ENCODE peak calls at places on chromosomes 12 and 14, in six cellular contexts. S, Z, A, P, G and N are unnamed samples. For H3K4me1, the result is how much of the 10 kb centered on the place peaks cover.

GRCh38 chr12:70719084-70719483 is 81.9 kb upstream of the PTPRB start:
- DNase-seq in Z (no peak), S (no peak), G (no peak), A (no peak), P (no peak), N (no peak)

GRCh38 chr12:10220398-10221077 is 7.9 kb downstream of the GABARAPL1 start:
- DNase-seq in Z (no peak), G (peak), A (no peak), P (peak), S (peak), N (peak)

GRCh38 chr12:29239336-29239735 is 90.3 kb downstream of the FAR2 start:
- DNase-seq in S (no peak), P (no peak), G (no peak), Z (no peak), A (no peak), N (no peak)

GRCh38 chr12:124940393-124941169 is 26.1 kb upstream of the UBC start:
- DNase-seq in Z (peak), A (peak), G (peak), P (peak), S (peak), N (peak)

GRCh38 chr14:101584049-101584859 is 23.0 kb downstream of the DIO3 start:
- DNase-seq in S (no peak), P (peak), G (no peak), A (no peak), Z (no peak), N (peak)

GRCh38 chr12:15168279-15168678 is 52.9 kb downstream of the RERG start:
- DNase-seq in G (no peak), P (no peak), S (no peak), Z (no peak), A (no peak), N (no peak)

GRCh38 chr12:47838286-47838931 is 18.7 kb upstream of the HDAC7 start:
- DNase-seq in S (peak), Z (no peak), A (peak), G (no peak), P (peak), N (peak)

GRCh38 chr14:101972126-101972785 is 7.9 kb downstream of the DYNC1H1 start:
- DNase-seq in P (peak), Z (no peak), S (peak), A (no peak), G (peak), N (peak)

GRCh38 chr14:92563359-92563758 is 49.8 kb downstream of the RIN3 start:
- DNase-seq in S (no peak), G (peak), A (no peak), Z (no peak), P (no peak), N (no peak)

GRCh38 chr14:51089278-51089677 is 5.6 kb downstream of the TRIM9 start:
- DNase-seq in G (no peak), Z (no peak), A (no peak), S (no peak), P (no peak), N (no peak)

GRCh38 chr14:67491741-67492504 is 3.4 kb upstream of the TMEM229B start:
- DNase-seq in S (no peak), A (peak), Z (no peak), G (no peak), P (no peak), N (peak)

GRCh38 chr12:120490833-120491512 is 4.9 kb upstream of the DYNLL1 start:
- DNase-seq in A (no peak), S (no peak), Z (no peak), G (no peak), P (no peak), N (peak)

GRCh38 chr12:81257952-81258551 is 180.2 kb downstream of the ACSS3 start:
- DNase-seq in Z (peak), P (no peak), G (peak), S (no peak), A (peak), N (no peak)

GRCh38 chr12:132494294-132495164 is 4.6 kb downstream of the FBRSL1 start:
- DNase-seq in A (no peak), P (peak), Z (no peak), S (peak), G (no peak), N (no peak)

GRCh38 chr12:117863004-117863709 is 105.6 kb downstream of the KSR2 start:
- DNase-seq in S (no peak), A (no peak), G (peak), Z (no peak), P (no peak), N (peak)

GRCh38 chr12:107106241-107107025 is 13.1 kb upstream of the CRY1 start:
- DNase-seq in P (no peak), Z (no peak), G (no peak), A (no peak), S (no peak), N (no peak)

GRCh38 chr12:3038166-3038565 is 39.0 kb upstream of the TSPAN9 start:
- DNase-seq in P (no peak), G (no peak), S (no peak), A (no peak), Z (no peak), N (peak)

GRCh38 chr14:52325126-52325525 is 11.0 kb downstream of the PTGER2 start:
- DNase-seq in G (peak), S (no peak), A (no peak), P (no peak), Z (no peak), N (no peak)

GRCh38 chr14:94797887-94798286 is 28.0 kb upstream of the GSC start:
- DNase-seq in G (no peak), P (no peak), S (no peak), A (no peak), Z (no peak), N (no peak)

GRCh38 chr12:2836576-2836975 is 1.7 kb upstream of the NRIP2 start:
- DNase-seq in Z (no peak), S (no peak), P (no peak), G (no peak), A (no peak), N (no peak)

GRCh38 chr12:42794811-42795210 is 205.3 kb upstream of the PRICKLE1 start:
- DNase-seq in A (no peak), P (no peak), Z (no peak), G (peak), S (no peak), N (no peak)

GRCh38 chr12:11545438-11546330 is 103.8 kb upstream of the ETV6 start:
- DNase-seq in S (no peak), P (no peak), A (no peak), Z (no peak), G (no peak), N (no peak)

GRCh38 chr14:75153295-75153694 is 23.1 kb downstream of the TMED10 start:
- DNase-seq in Z (no peak), S (no peak), P (no peak), G (no peak), A (peak), N (peak)

GRCh38 chr14:51862171-51862838 is 1.9 kb downstream of the GNG2 start:
- DNase-seq in S (no peak), P (no peak), A (no peak), Z (no peak), G (no peak), N (no peak)

GRCh38 chr12:20716037-20716436 is 20.9 kb downstream of the SLCO1C1 start:
- DNase-seq in G (no peak), P (no peak), Z (no peak), S (no peak), A (peak), N (no peak)

GRCh38 chr14:75771614-75772013 is 110.6 kb downstream of the TTLL5 start:
- DNase-seq in Z (no peak), G (no peak), P (no peak), A (no peak), S (no peak), N (no peak)

GRCh38 chr12:51187370-51187987 is 14.5 kb upstream of the TFCP2 start:
- DNase-seq in Z (no peak), G (no peak), P (no peak), S (no peak), A (no peak), N (no peak)

GRCh38 chr12:4858385-4858784 is 51.3 kb upstream of the KCNA1 start:
- DNase-seq in P (no peak), G (no peak), S (no peak), Z (peak), A (peak), N (no peak)

GRCh38 chr12:132286912-132287311 is 42.5 kb downstream of the GALNT9 start:
- DNase-seq in G (no peak), A (no peak), P (peak), S (no peak), Z (no peak), N (peak)

GRCh38 chr12:51706206-51706605 is 115.2 kb downstream of the SCN8A start:
- DNase-seq in Z (no peak), G (no peak), P (no peak), A (no peak), S (no peak), N (no peak)

GRCh38 chr12:79407671-79408622 is 282.8 kb downstream of the PAWR start:
- DNase-seq in P (peak), G (peak), A (peak), Z (peak), S (peak), N (no peak)

GRCh38 chr14:104719343-104719742 is 4.7 kb upstream of the ADSS1 start:
- DNase-seq in A (no peak), P (no peak), Z (no peak), G (no peak), S (no peak), N (no peak)
- H3K4me1 ChIP-seq in A (under half), P (under half), Z (under half), G (under half), S (under half), N (under half)

DNA sequence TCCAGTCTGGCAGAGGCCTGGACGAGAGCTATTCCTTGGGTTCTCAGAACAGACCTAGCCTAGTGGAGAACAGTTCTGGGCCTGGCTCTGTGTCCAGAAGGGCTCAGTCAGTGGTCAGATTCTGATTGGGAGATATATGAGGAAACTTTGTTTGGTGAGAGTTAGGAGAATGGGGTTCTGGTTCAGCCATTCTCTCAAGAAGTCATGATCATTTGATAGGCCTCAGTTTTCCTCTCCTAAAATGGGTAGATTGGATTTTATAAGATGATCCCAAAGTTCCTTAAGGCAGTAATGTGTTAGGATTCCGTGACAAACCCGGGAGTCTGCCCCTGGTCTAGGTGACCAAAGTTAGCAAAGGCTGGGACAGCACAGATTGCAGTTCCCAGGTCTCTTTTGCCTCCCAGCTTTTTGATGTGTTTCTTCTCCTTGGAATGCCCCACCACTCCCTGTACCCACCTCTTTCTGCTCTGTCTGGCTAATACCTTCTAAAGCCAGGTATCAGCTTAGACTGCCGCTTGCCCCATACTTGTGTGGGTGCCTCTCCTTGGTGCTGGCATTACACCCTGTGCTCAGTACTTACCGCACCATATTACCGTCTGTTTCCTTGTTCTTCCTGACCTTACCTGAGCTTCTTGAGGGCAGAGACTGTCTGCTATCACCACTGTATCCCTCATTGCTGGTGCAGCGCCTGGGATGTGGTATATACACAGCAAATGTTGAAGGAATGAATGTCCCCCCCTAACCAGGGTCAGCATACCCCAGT is 25.5 kb downstream of the SUSD6 start:
- DNase-seq in G (no peak), Z (no peak), A (no peak), P (no peak), S (no peak), N (no peak)
- H3K4me1 ChIP-seq in G (under half), Z (half or more), A (half or more), P (under half), S (half or more), N (under half)

DNA sequence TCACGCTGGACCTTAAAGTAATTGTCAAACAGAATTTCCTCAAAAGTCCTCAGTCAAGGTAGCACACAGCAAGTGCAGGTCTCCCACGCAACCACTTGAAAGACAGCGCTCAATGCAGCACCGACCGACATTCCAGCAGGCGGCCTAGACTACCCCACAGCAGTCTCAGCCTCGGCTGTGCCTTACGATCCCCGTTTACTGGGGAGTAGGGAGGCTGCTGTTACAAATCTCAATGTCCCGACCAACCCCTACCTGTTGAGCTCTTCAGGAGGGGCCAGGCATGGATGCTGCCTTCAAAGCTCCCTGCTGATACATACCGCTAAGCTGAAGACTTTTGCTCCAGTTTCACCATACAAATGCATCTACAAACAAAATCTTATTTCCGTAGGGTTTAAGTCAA is 21.8 kb downstream of the VPS37B start:
- DNase-seq in P (no peak), A (peak), S (peak), Z (no peak), G (no peak), N (no peak)
- H3K4me1 ChIP-seq in P (under half), A (under half), S (half or more), Z (under half), G (under half), N (under half)

GRCh38 chr14:103540816-103541493 is 12.0 kb downstream of the TRMT61A start:
- DNase-seq in Z (no peak), P (peak), G (no peak), S (no peak), A (no peak), N (peak)

GRCh38 chr14:103543140-103543539 is 14.1 kb downstream of the TRMT61A start:
- DNase-seq in G (no peak), Z (no peak), S (no peak), A (no peak), P (peak), N (peak)

GRCh38 chr14:103541494-103541943 is 12.5 kb downstream of the TRMT61A start:
- DNase-seq in S (no peak), A (no peak), P (no peak), Z (no peak), G (no peak), N (peak)

GRCh38 chr14:103542545-103543088 is 13.6 kb downstream of the TRMT61A start:
- DNase-seq in A (peak), G (no peak), S (peak), P (peak), Z (peak), N (peak)

DNA sequence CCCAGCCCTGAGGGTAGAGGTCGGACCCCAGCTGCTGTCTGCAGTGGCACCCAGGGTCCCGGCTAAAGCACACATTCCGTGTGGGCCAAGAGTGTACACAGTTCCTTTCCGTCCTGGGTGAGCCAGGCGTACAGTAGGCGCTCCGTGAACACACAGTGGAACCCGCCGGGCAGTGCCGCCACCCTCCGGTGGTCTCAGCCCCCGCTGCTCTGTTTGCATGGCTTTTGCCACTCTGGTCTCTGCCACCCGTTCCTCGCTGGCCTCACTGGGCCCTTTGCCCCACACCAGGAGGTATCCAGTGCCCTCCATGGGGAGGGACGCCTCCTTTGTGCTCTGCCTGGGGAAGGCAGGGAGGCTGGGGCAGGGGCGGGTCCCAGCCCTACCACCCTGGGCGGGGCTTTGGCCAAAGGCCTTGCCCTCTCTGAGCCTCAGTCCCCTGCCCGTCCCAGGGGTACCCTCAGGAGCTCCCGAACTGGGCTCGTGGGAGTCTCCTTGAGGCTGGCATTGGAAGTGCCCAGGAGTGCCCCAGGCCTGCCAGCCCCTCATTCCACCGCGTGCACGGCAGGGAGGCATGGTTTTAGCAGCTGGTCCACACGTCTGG is 13.0 kb downstream of the TRMT61A start:
- DNase-seq in Z (no peak), P (peak), S (no peak), G (no peak), A (peak), N (peak)
- H3K4me1 ChIP-seq in Z (half or more), P (under half), S (under half), G (under half), A (under half), N (under half)

GRCh38 chr12:32110417-32110816 is 3.8 kb downstream of the BICD1 start:
- DNase-seq in A (no peak), S (no peak), P (no peak), G (no peak), Z (no peak), N (no peak)
- H3K4me1 ChIP-seq in A (under half), S (under half), P (under half), G (under half), Z (under half), N (under half)

GRCh38 chr12:617304-617915 is 45.8 kb downstream of the NINJ2 start:
- DNase-seq in A (no peak), G (no peak), P (no peak), Z (no peak), S (peak), N (no peak)
- H3K4me1 ChIP-seq in A (under half), G (under half), P (under half), Z (under half), S (under half), N (under half)

GRCh38 chr12:57147641-57147944 is 174 bp upstream of the LRP1-AS start:
- DNase-seq in G (no peak), S (no peak), P (peak), Z (no peak), A (no peak), N (peak)
- H3K4me1 ChIP-seq in G (under half), S (half or more), P (half or more), Z (under half), A (under half), N (half or more)

GRCh38 chr14:103698380-103699260 is 16.6 kb downstream of the XRCC3 start:
- DNase-seq in A (no peak), S (no peak), P (no peak), G (no peak), Z (no peak), N (peak)
- H3K4me1 ChIP-seq in A (under half), S (under half), P (under half), G (under half), Z (under half), N (under half)

GRCh38 chr12:6963741-6964446 is 6.6 kb downstream of the PHB2 start:
- DNase-seq in S (no peak), A (no peak), P (peak), Z (no peak), G (no peak), N (no peak)
- H3K4me1 ChIP-seq in S (under half), A (under half), P (under half), Z (under half), G (under half), N (under half)